ENCODE peak calls at places on chromosomes 16 and 17, in four cellular contexts. D, Z, K and G are unnamed samples.

GRCh38 chr16:21179983-21180365 is 21.5 kb downstream of the LDAF1 start:
- DNase-seq in D (no peak), Z (no peak), K (no peak), G (no peak)

GRCh38 chr17:11922634-11923033 is 74.6 kb downstream of the ZNF18 start:
- DNase-seq in D (no peak), Z (no peak), K (peak; percentile 15), G (no peak)

GRCh38 chr17:82076785-82077591 is 11.4 kb upstream of the DUS1L start:
- DNase-seq in D (peak; percentile 36), Z (no peak), K (no peak), G (no peak)

GRCh38 chr17:7315570-7316243 is 547 bp upstream of the GPS2 start:
- DNase-seq in D (no peak), Z (no peak), K (no peak), G (no peak)

GRCh38 chr17:51803161-51803560 is 355.4 kb downstream of the CA10 start:
- DNase-seq in D (no peak), Z (no peak), K (no peak), G (no peak)

GRCh38 chr17:16287563-16288027 is 65.7 kb downstream of the CENPV start:
- DNase-seq in D (peak; percentile 48), Z (no peak), K (peak; percentile 36), G (no peak)

GRCh38 chr16:15034266-15035162 is 21.4 kb downstream of the NTAN1 start:
- DNase-seq in D (no peak), Z (no peak), K (no peak), G (no peak)

GRCh38 chr17:32482568-32483320 is 4.0 kb upstream of the CDK5R1 start:
- DNase-seq in D (no peak), Z (no peak), K (no peak), G (no peak)

GRCh38 chr17:78883090-78883532 is 19.9 kb downstream of the CEP295NL start:
- DNase-seq in D (peak; percentile 92), Z (no peak), K (peak; percentile 85), G (peak; percentile 98)

GRCh38 chr17:60161598-60162330 is 12.0 kb downstream of the CA4 start:
- DNase-seq in D (no peak), Z (no peak), K (peak; percentile 67), G (no peak)

GRCh38 chr17:65177901-65178300 is 40.7 kb downstream of the RGS9 start:
- DNase-seq in D (no peak), Z (no peak), K (no peak), G (no peak)

GRCh38 chr16:52474679-52475078 is 72.3 kb downstream of the TOX3 start:
- DNase-seq in D (no peak), Z (no peak), K (no peak), G (no peak)

GRCh38 chr17:15340966-15341365 is 431 bp downstream of the TEKT3 start:
- DNase-seq in D (no peak), Z (no peak), K (no peak), G (no peak)

GRCh38 chr16:80518436-80518835 is 22.4 kb upstream of the DYNLRB2 start:
- DNase-seq in D (no peak), Z (no peak), K (no peak), G (no peak)

GRCh38 chr16:23900480-23901177 is 64.8 kb downstream of the PRKCB start:
- DNase-seq in D (no peak), Z (no peak), K (peak; percentile 39), G (no peak)

DNA sequence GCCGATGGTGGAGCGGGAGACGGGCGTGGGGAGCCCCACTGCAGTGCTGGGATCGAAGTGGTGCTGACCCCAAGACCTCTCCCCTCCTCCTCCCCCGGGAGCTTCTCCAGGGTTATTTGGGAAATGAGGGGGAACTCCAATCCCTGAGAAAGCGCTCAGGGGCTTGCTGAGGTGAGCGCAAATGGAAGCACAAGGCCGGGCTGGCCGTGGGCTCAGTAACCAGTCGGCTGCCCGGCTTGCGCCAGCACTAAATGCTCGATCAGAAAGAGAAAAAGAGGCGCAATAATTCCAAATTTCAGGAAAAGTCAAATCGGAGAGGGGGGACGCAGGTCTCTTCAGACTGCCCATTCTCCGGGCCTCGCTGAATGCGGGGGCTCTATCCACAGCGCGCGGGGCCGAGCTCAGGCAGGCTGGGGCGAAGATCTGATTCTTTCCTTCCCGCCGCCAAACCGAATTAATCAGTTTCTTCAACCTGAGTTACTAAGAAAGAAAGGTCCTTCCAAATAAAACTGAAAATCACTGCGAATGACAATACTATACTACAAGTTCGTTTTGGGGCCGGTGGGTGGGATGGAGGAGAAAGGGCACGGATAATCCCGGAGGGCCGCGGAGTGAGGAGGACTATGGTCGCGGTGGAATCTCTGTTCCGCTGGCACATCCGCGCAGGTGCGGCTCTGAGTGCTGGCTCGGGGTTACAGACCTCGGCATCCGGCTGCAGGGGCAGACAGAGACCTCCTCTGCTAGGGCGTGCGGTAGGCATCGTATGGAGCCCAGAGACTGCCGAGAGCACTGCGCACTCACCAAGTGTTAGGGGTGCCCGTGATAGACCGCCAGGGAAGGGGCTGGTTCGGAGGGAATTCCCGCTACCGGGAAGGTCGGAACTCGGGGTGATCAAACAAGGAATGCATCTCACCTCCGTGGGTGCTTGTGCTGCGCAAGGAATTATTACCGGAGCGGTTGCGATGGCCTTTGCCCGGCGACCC is 4.2 kb upstream of the DLX4 start:
- DNase-seq in D (no peak), Z (no peak), K (no peak), G (no peak)
- TF ChIP-seq RNF2 in D (no peak), Z (peak; percentile 61), K (no peak), G (no peak)

DNA sequence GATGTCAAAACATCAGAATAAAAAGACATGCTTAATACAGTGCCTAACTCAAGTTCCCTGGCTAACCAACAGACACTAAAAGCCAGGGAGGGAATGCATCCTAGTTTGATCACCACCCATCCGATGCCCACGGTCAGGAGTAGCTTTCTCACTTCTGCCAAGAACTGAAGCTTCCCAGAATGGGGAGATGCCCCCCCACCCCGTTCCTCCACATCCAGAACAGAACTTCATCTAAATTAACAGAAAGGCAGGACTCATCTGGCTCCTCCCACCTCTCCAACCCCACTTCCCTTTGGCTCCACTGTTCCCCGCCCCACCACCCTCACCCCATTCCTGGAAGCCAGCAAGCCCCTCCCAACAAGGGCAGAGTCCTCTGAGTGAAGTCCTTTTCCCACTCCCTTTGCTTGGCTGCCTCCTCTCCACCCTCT is 33.7 kb downstream of the GDE1 start:
- DNase-seq in D (no peak), Z (no peak), K (peak; percentile 78), G (no peak)
- TF ChIP-seq RNF2 in D (no peak), Z (no peak), K (no peak), G (no peak)

DNA sequence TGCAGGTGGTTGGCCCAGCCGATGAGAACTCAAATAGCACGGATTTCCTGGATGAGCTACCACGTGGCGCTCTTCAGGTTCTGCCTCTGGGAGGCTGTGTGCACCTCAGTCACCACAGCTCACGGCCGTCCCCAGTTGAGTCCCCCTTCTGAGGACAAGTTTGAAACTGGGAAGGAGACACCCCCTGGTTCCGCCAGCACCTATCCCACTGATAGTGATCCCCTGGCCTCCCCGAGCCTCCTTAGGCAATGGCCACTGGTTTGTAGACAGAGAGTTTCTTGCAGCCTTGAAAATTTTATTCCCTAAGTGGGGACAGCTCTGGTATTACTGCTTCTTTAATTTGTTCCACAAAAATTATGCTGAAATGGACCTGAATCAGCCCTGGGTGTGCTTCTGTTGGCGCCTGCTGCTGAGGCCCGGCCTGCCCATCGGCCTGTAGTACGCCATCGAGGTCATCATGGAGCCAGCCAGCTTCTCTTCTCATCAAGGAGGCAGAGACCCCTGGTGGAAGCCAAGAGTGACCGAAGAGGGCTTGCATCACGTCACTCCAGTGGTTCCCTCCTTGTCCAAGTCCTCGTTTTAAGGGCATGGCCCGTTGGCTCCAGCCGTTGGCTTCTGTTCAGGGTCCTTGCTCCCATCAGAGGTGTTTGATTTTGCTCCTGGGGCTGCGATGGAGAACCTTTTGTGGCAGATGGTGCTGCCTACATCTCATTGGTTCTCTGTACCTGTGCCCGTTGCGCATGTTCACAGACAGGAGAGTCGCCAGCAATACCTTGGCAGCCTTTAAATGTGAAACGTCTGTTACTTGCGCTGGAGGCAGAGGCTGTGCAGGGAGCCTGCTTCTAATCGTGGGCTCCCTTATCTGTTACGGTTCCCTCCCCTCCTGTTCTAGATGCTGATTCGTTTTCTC is 9.3 kb downstream of the SMCR8 start:
- DNase-seq in D (no peak), Z (no peak), K (no peak), G (no peak)
- TF ChIP-seq RNF2 in D (no peak), Z (no peak), K (no peak), G (no peak)

GRCh38 chr17:47622179-47622549 is 27.6 kb upstream of the KPNB1 start:
- DNase-seq in D (no peak), Z (no peak), K (no peak), G (no peak)

GRCh38 chr17:47621293-47622178 is 28.2 kb upstream of the KPNB1 start:
- DNase-seq in D (no peak), Z (peak; percentile 41), K (no peak), G (peak; percentile 91)

GRCh38 chr17:47620503-47621245 is 29.0 kb upstream of the KPNB1 start:
- DNase-seq in D (peak; percentile 52), Z (no peak), K (no peak), G (no peak)

GRCh38 chr17:47615766-47616424 is 33.8 kb upstream of the KPNB1 start:
- DNase-seq in D (peak; percentile 52), Z (no peak), K (peak; percentile 31), G (peak; percentile 66)

GRCh38 chr17:47618416-47618815 is 31.3 kb upstream of the KPNB1 start:
- DNase-seq in D (peak; percentile 17), Z (no peak), K (no peak), G (peak; percentile 42)
- TF ChIP-seq RNF2 in D (no peak), Z (no peak), K (no peak), G (no peak)

GRCh38 chr16:72473631-72474030 is 301.7 kb upstream of the PMFBP1 start:
- DNase-seq in D (no peak), Z (no peak), K (no peak), G (no peak)
- TF ChIP-seq RNF2 in D (no peak), Z (no peak), K (no peak), G (no peak)

GRCh38 chr17:30333503-30334240 is at the start of gene TMIGD1:
- DNase-seq in D (no peak), Z (no peak), K (no peak), G (no peak)

GRCh38 chr17:30334421-30334820 is 564 bp upstream of the TMIGD1 start:
- DNase-seq in D (no peak), Z (no peak), K (no peak), G (no peak)

GRCh38 chr17:30337393-30337999 is 3.6 kb upstream of the TMIGD1 start:
- DNase-seq in D (peak; percentile 90), Z (no peak), K (no peak), G (no peak)

GRCh38 chr17:30340957-30341356 is 7.1 kb upstream of the TMIGD1 start:
- DNase-seq in D (no peak), Z (no peak), K (no peak), G (no peak)

GRCh38 chr17:30336369-30337171 is 2.7 kb upstream of the TMIGD1 start:
- DNase-seq in D (peak; percentile 95), Z (peak; percentile 9), K (peak; percentile 61), G (peak; percentile 88)
- TF ChIP-seq RNF2 in D (no peak), Z (no peak), K (no peak), G (no peak)